ENCODE peak calls at places on chromosomes 13 and 19, in four cellular contexts. X is mesenchymal stem cell, M is glutamatergic neuron, W is NCI-H1436. P is an unnamed sample.

GRCh38 chr13:97727991-97728390 is 225.5 kb upstream of the IPO5 start:
- DNase-seq in X (no peak), M (no peak), W (no peak), P (no peak)

GRCh38 chr13:98937911-98938381 is 39.9 kb downstream of the DOCK9 start:
- DNase-seq in X (no peak), M (no peak), W (no peak), P (no peak)

GRCh38 chr19:47141695-47142094 is 11.1 kb downstream of the SAE1 start:
- DNase-seq in X (no peak), M (no peak), W (no peak), P (no peak)

GRCh38 chr13:94028234-94029145 is 451.0 kb downstream of the DCT start:
- DNase-seq in X (peak), M (peak), W (peak), P (no peak)

GRCh38 chr13:99033814-99034213 is 56.0 kb upstream of the DOCK9 start:
- DNase-seq in X (peak), M (no peak), W (peak), P (peak)

GRCh38 chr19:6613711-6614110 is 22.8 kb upstream of the CD70 start:
- DNase-seq in X (no peak), M (no peak), W (no peak), P (no peak)

GRCh38 chr13:84433024-84433423 is 550.8 kb upstream of the SLITRK1 start:
- DNase-seq in X (peak), M (no peak), W (no peak), P (no peak)

GRCh38 chr13:114309806-114310410 is 4.4 kb upstream of the CHAMP1 start:
- DNase-seq in X (no peak), M (peak), W (no peak), P (no peak)